ENCODE peak calls at places on chromosomes 3 and 15, in eight cellular contexts. G is MM.1S, T is H9, J is prostate gland, N is cardiac muscle cell, L is Calu3, I is HFFc6, S is NB4. Y is an unnamed sample.

GRCh38 chr3:171614318-171614967 is 154.2 kb upstream of the TNIK start:
- DNase-seq in G (peak), T (peak), J (no peak), N (peak), L (peak), I (no peak), S (peak), Y (peak)

GRCh38 chr3:47193871-47194859 is 30.3 kb upstream of the SETD2 start:
- DNase-seq in G (no peak), T (no peak), J (no peak), N (peak), L (no peak), I (no peak), S (no peak), Y (no peak)

GRCh38 chr15:97081666-97082226 is 751.2 kb downstream of the NR2F2 start:
- DNase-seq in G (no peak), T (no peak), J (no peak), N (no peak), L (no peak), I (no peak), S (no peak), Y (no peak)

GRCh38 chr15:80915462-80915861 is 74.2 kb downstream of the MESD start:
- DNase-seq in G (no peak), T (peak), J (no peak), N (no peak), L (no peak), I (no peak), S (no peak), Y (no peak)

GRCh38 chr15:96038650-96039049 is 291.9 kb upstream of the NR2F2 start:
- DNase-seq in G (no peak), T (no peak), J (no peak), N (no peak), L (no peak), I (no peak), S (peak), Y (no peak)

GRCh38 chr15:94631608-94632007 is 400.2 kb downstream of the MCTP2 start:
- DNase-seq in G (no peak), T (no peak), J (no peak), N (no peak), L (no peak), I (no peak), S (peak), Y (no peak)

GRCh38 chr3:112628038-112628437 is 12.9 kb downstream of the CCDC80 start:
- DNase-seq in G (no peak), T (no peak), J (no peak), N (peak), L (no peak), I (no peak), S (no peak), Y (no peak)

GRCh38 chr3:198113219-198114053 is 153.4 kb downstream of the LMLN start:
- DNase-seq in G (no peak), T (peak), J (no peak), N (peak), L (no peak), I (no peak), S (peak), Y (peak)

GRCh38 chr15:59590027-59590426 is 21.6 kb upstream of the GCNT3 start:
- DNase-seq in G (no peak), T (no peak), J (no peak), N (no peak), L (no peak), I (no peak), S (no peak), Y (no peak)

GRCh38 chr3:16460886-16461285 is 52.6 kb downstream of the RFTN1 start:
- DNase-seq in G (no peak), T (no peak), J (no peak), N (no peak), L (no peak), I (no peak), S (no peak), Y (no peak)

GRCh38 chr3:123732447-123732846 is 147.6 kb upstream of the HACD2 start:
- DNase-seq in G (no peak), T (no peak), J (no peak), N (no peak), L (peak), I (peak), S (no peak), Y (no peak)

GRCh38 chr3:125107861-125108567 is 52.2 kb upstream of the HEG1 start:
- DNase-seq in G (no peak), T (no peak), J (no peak), N (peak), L (no peak), I (peak), S (no peak), Y (no peak)

GRCh38 chr3:57544181-57545125 is at the start of gene DNAH12:
- DNase-seq in G (no peak), T (peak), J (peak), N (peak), L (peak), I (no peak), S (no peak), Y (peak)

GRCh38 chr3:119660474-119661150 is at the start of gene POPDC2:
- DNase-seq in G (no peak), T (no peak), J (no peak), N (peak), L (no peak), I (no peak), S (no peak), Y (no peak)

GRCh38 chr15:78392430-78392829 is 45.6 kb upstream of the IREB2 start:
- DNase-seq in G (no peak), T (no peak), J (peak), N (no peak), L (peak), I (no peak), S (no peak), Y (no peak)

GRCh38 chr3:169285057-169285990 is 378.2 kb downstream of the MECOM start:
- DNase-seq in G (no peak), T (no peak), J (no peak), N (peak), L (no peak), I (no peak), S (no peak), Y (no peak)

GRCh38 chr15:34810455-34811146 is 15.3 kb upstream of the ACTC1 start:
- DNase-seq in G (no peak), T (no peak), J (no peak), N (peak), L (no peak), I (peak), S (no peak), Y (no peak)

GRCh38 chr3:192887047-192887446 is 30.6 kb downstream of the MB21D2 start:
- DNase-seq in G (no peak), T (no peak), J (no peak), N (peak), L (peak), I (no peak), S (no peak), Y (no peak)

GRCh38 chr15:60006203-60006782 is 2.2 kb downstream of the FOXB1 start:
- DNase-seq in G (peak), T (peak), J (no peak), N (peak), L (peak), I (no peak), S (peak), Y (peak)

GRCh38 chr3:29565236-29565635 is 284.4 kb downstream of the RBMS3 start:
- DNase-seq in G (no peak), T (no peak), J (no peak), N (no peak), L (no peak), I (no peak), S (no peak), Y (no peak)

GRCh38 chr15:57330619-57331018 is 45.7 kb upstream of the CGNL1 start:
- DNase-seq in G (no peak), T (no peak), J (no peak), N (no peak), L (no peak), I (no peak), S (no peak), Y (no peak)

GRCh38 chr15:60223161-60223560 is 174.6 kb downstream of the ANXA2 start:
- DNase-seq in G (no peak), T (no peak), J (peak), N (no peak), L (no peak), I (no peak), S (no peak), Y (no peak)

GRCh38 chr3:129605593-129606521 is 619 bp downstream of the PLXND1 start:
- DNase-seq in G (peak), T (peak), J (no peak), N (peak), L (peak), I (peak), S (peak), Y (no peak)

GRCh38 chr3:111392911-111393351 is 149.1 kb upstream of the CD96 start:
- DNase-seq in G (peak), T (no peak), J (no peak), N (no peak), L (peak), I (no peak), S (peak), Y (no peak)

GRCh38 chr3:113157408-113157980 is 53.9 kb upstream of the BOC start:
- DNase-seq in G (no peak), T (no peak), J (no peak), N (peak), L (no peak), I (no peak), S (no peak), Y (no peak)

GRCh38 chr3:171950373-171950772 is 89.0 kb upstream of the FNDC3B start:
- DNase-seq in G (no peak), T (no peak), J (no peak), N (peak), L (no peak), I (peak), S (peak), Y (no peak)

GRCh38 chr3:72487078-72487765 is 361.0 kb downstream of the SHQ1 start:
- DNase-seq in G (no peak), T (peak), J (peak), N (peak), L (peak), I (peak), S (peak), Y (no peak)

GRCh38 chr15:65008989-65009388 is 19.3 kb upstream of the SPG21 start:
- DNase-seq in G (no peak), T (no peak), J (no peak), N (no peak), L (no peak), I (no peak), S (peak), Y (no peak)

GRCh38 chr3:156749244-156749643 is 74.9 kb downstream of the TIPARP start:
- DNase-seq in G (no peak), T (no peak), J (no peak), N (no peak), L (no peak), I (no peak), S (no peak), Y (no peak)

GRCh38 chr15:69025320-69025719 is 10.8 kb downstream of the NOX5 start:
- DNase-seq in G (no peak), T (no peak), J (no peak), N (no peak), L (no peak), I (no peak), S (no peak), Y (no peak)

GRCh38 chr3:71649757-71650156 is 66.2 kb upstream of the FOXP1 start:
- DNase-seq in G (no peak), T (no peak), J (no peak), N (no peak), L (no peak), I (no peak), S (no peak), Y (no peak)

GRCh38 chr15:88646088-88646405 is 7.2 kb downstream of the ISG20 start:
- DNase-seq in G (no peak), T (no peak), J (no peak), N (no peak), L (no peak), I (no peak), S (no peak), Y (no peak)

DNA sequence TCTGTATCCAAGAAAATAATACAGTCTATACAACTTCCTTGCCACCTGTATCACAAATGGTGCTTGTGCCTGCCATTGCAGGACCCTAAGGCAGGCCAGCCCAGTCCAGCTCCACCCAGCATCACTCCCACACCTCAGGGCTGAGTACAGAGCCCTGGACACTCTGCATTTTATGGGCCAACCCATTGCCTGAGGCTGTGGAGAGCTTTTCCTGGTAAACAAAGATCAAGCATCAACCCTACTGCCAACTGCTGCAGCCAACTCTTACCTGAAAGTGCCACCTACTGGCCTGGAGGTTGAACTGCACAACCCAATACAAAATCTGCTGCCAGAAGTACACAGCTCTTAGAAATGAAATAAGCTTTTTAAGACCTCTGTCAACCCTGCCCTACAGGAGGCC is 1082.2 kb downstream of the NAALADL2 start:
- DNase-seq in G (peak), T (peak), J (no peak), N (peak), L (peak), I (no peak), S (peak), Y (no peak)
- TF ChIP-seq CTCF in G (peak), T (peak), J (peak), N (peak), L (peak), I (peak), S (peak), Y (peak)

DNA sequence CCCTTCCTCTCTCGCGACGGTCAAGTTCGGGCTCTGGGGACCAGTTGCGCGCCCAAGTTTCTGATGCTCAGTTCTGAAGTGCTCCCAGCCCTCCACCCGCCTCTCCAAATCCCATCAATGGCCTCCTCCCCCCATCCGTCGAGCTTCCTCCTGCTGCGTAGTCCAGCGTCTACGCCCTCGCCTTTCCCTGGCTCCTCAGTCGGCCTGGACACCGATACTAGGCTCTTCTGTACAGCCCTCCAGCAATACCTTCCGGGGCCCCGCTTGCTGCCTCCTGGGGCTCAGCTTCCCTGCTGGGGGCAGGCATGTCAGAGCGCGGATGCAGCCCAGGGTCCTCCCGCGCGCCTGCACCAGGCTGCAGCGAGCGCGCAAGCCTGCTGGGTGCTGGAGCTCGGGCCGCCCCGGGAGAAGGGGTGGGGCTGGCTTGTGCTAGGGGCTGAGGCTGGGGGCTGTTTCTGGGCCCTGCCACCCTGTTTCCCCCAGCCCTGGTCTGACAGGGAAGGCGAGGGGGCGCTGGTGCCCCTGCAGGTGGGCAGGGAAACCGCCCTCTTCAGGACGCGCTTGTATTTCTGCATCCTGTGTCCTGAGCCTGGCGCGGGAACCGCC is 353.3 kb upstream of the SUCLG2 start:
- DNase-seq in G (no peak), T (peak), J (no peak), N (no peak), L (peak), I (no peak), S (no peak), Y (peak)
- TF ChIP-seq CTCF in G (no peak), T (peak), J (no peak), N (no peak), L (no peak), I (no peak), S (no peak), Y (peak)

GRCh38 chr15:74725845-74726773 is 781 bp upstream of the CYP1A1 start:
- DNase-seq in G (peak), T (peak), J (no peak), N (peak), L (peak), I (no peak), S (peak), Y (peak)
- TF ChIP-seq CTCF in G (peak), T (peak), J (no peak), N (no peak), L (no peak), I (no peak), S (no peak), Y (no peak)

DNA sequence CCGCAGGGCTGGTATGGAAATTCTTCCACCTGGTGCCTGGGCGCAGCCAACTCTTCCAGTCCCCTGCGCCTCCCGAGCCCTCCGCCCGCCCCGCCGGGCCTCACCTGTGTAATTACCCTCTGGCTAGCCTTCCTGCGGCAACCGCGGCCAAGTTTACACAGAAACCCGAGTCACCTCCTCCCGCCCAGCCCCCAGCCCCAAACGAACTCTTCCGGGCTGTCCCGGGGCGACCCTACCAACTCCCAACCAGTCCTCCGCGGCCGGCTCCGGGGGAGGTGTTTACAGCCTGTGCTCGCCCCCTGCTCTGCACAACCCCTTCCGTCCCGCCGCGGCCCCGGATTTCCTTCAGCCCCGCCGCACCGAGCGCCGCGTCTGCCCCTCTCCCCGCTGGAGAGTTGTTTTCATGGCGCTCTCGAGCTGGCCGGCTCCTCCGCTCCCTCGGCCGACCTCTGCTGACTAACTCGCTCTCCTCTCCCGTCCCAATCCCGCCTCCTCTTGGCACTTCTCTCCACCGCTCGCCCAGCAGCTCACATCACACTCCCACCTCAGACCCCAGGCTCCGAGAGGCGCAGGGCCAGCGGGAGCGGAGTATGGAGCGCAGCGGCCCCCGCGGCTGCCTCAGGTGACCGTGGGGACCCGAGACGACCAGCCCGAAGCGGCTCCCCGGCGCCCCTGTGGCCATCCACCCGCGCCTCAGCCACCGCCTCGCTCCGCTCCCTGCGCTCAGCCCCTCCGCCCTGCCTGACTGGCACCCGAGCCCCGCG is 538 bp downstream of the ATOSA start:
- DNase-seq in G (peak), T (peak), J (peak), N (peak), L (peak), I (peak), S (peak), Y (peak)
- TF ChIP-seq CTCF in G (no peak), T (no peak), J (no peak), N (no peak), L (no peak), I (peak), S (no peak), Y (no peak)

Y was measured in endothelial cell.